ENCODE peak calls at places on chromosomes 6 and 20, in four cellular contexts. One of them, this sample, is unnamed.

GRCh38 chr6:108156180-108156937 is 9.5 kb upstream of the NR2E1 start:
- DNase-seq in activated naive CD4-positive, alpha-beta T cell treated with anti-CD3 and anti-CD28 coated beads, Interleukin-2, amount 50 U/mL, for 16 hours: no peak
- DNase-seq in activated T-cell treated with anti-CD3 and anti-CD28 coated beads for 48 hours: no peak
- DNase-seq in activated naive CD8-positive, alpha-beta T cell treated with anti-CD3 and anti-CD28 coated beads, Interleukin-2, amount 50 U/mL, for 24 hours: no peak
- DNase-seq in this sample: no peak

GRCh38 chr6:93418448-93419303 is 683 bp downstream of the EPHA7 start:
- DNase-seq in activated naive CD4-positive, alpha-beta T cell treated with anti-CD3 and anti-CD28 coated beads, Interleukin-2, amount 50 U/mL, for 16 hours: no peak
- DNase-seq in activated naive CD8-positive, alpha-beta T cell treated with anti-CD3 and anti-CD28 coated beads, Interleukin-2, amount 50 U/mL, for 24 hours: no peak
- DNase-seq in activated T-cell treated with anti-CD3 and anti-CD28 coated beads for 48 hours: no peak
- DNase-seq in this sample: no peak

GRCh38 chr6:131950767-131951575 is at the start of gene CCN2:
- DNase-seq in activated naive CD8-positive, alpha-beta T cell treated with anti-CD3 and anti-CD28 coated beads, Interleukin-2, amount 50 U/mL, for 24 hours: peak; percentile 6
- DNase-seq in activated naive CD4-positive, alpha-beta T cell treated with anti-CD3 and anti-CD28 coated beads, Interleukin-2, amount 50 U/mL, for 16 hours: no peak
- DNase-seq in activated T-cell treated with anti-CD3 and anti-CD28 coated beads for 48 hours: no peak
- DNase-seq in this sample: peak; percentile 79

GRCh38 chr6:93550551-93551276 is 131.4 kb upstream of the EPHA7 start:
- DNase-seq in activated naive CD4-positive, alpha-beta T cell treated with anti-CD3 and anti-CD28 coated beads, Interleukin-2, amount 50 U/mL, for 16 hours: no peak
- DNase-seq in activated naive CD8-positive, alpha-beta T cell treated with anti-CD3 and anti-CD28 coated beads, Interleukin-2, amount 50 U/mL, for 24 hours: no peak
- DNase-seq in activated T-cell treated with anti-CD3 and anti-CD28 coated beads for 48 hours: no peak
- DNase-seq in this sample: no peak

GRCh38 chr6:79431469-79431868 is 105.8 kb downstream of the LCA5 start:
- DNase-seq in activated naive CD4-positive, alpha-beta T cell treated with anti-CD3 and anti-CD28 coated beads, Interleukin-2, amount 50 U/mL, for 16 hours: no peak
- DNase-seq in activated naive CD8-positive, alpha-beta T cell treated with anti-CD3 and anti-CD28 coated beads, Interleukin-2, amount 50 U/mL, for 24 hours: no peak
- DNase-seq in activated T-cell treated with anti-CD3 and anti-CD28 coated beads for 48 hours: no peak
- DNase-seq in this sample: no peak

GRCh38 chr6:56911847-56912246 is 43.1 kb upstream of the BEND6 start:
- DNase-seq in activated T-cell treated with anti-CD3 and anti-CD28 coated beads for 48 hours: no peak
- DNase-seq in activated naive CD8-positive, alpha-beta T cell treated with anti-CD3 and anti-CD28 coated beads, Interleukin-2, amount 50 U/mL, for 24 hours: no peak
- DNase-seq in activated naive CD4-positive, alpha-beta T cell treated with anti-CD3 and anti-CD28 coated beads, Interleukin-2, amount 50 U/mL, for 16 hours: no peak
- DNase-seq in this sample: no peak

GRCh38 chr6:89689732-89690131 is 51.2 kb upstream of the LYRM2 start:
- DNase-seq in activated T-cell treated with anti-CD3 and anti-CD28 coated beads for 48 hours: no peak
- DNase-seq in activated naive CD4-positive, alpha-beta T cell treated with anti-CD3 and anti-CD28 coated beads, Interleukin-2, amount 50 U/mL, for 16 hours: no peak
- DNase-seq in activated naive CD8-positive, alpha-beta T cell treated with anti-CD3 and anti-CD28 coated beads, Interleukin-2, amount 50 U/mL, for 24 hours: no peak
- DNase-seq in this sample: no peak

GRCh38 chr6:42952389-42952788 is 8.2 kb upstream of the GNMT start:
- DNase-seq in activated naive CD4-positive, alpha-beta T cell treated with anti-CD3 and anti-CD28 coated beads, Interleukin-2, amount 50 U/mL, for 16 hours: no peak
- DNase-seq in activated naive CD8-positive, alpha-beta T cell treated with anti-CD3 and anti-CD28 coated beads, Interleukin-2, amount 50 U/mL, for 24 hours: no peak
- DNase-seq in activated T-cell treated with anti-CD3 and anti-CD28 coated beads for 48 hours: no peak
- DNase-seq in this sample: no peak

GRCh38 chr20:46605181-46605580 is 46.1 kb downstream of the SLC13A3 start:
- DNase-seq in activated T-cell treated with anti-CD3 and anti-CD28 coated beads for 48 hours: no peak
- DNase-seq in activated naive CD4-positive, alpha-beta T cell treated with anti-CD3 and anti-CD28 coated beads, Interleukin-2, amount 50 U/mL, for 16 hours: no peak
- DNase-seq in activated naive CD8-positive, alpha-beta T cell treated with anti-CD3 and anti-CD28 coated beads, Interleukin-2, amount 50 U/mL, for 24 hours: no peak
- DNase-seq in this sample: no peak

GRCh38 chr20:56373942-56374341 is 15.2 kb downstream of the FAM210B start:
- DNase-seq in activated naive CD8-positive, alpha-beta T cell treated with anti-CD3 and anti-CD28 coated beads, Interleukin-2, amount 50 U/mL, for 24 hours: no peak
- DNase-seq in activated T-cell treated with anti-CD3 and anti-CD28 coated beads for 48 hours: no peak
- DNase-seq in activated naive CD4-positive, alpha-beta T cell treated with anti-CD3 and anti-CD28 coated beads, Interleukin-2, amount 50 U/mL, for 16 hours: no peak
- DNase-seq in this sample: no peak

GRCh38 chr6:82144007-82144851 is 103.3 kb downstream of the IBTK start:
- DNase-seq in activated T-cell treated with anti-CD3 and anti-CD28 coated beads for 48 hours: no peak
- DNase-seq in activated naive CD8-positive, alpha-beta T cell treated with anti-CD3 and anti-CD28 coated beads, Interleukin-2, amount 50 U/mL, for 24 hours: no peak
- DNase-seq in activated naive CD4-positive, alpha-beta T cell treated with anti-CD3 and anti-CD28 coated beads, Interleukin-2, amount 50 U/mL, for 16 hours: no peak
- DNase-seq in this sample: peak; percentile 45

GRCh38 chr6:31559958-31560696 is 12.0 kb upstream of the LTA start:
- DNase-seq in activated naive CD8-positive, alpha-beta T cell treated with anti-CD3 and anti-CD28 coated beads, Interleukin-2, amount 50 U/mL, for 24 hours: peak; percentile 71
- DNase-seq in activated T-cell treated with anti-CD3 and anti-CD28 coated beads for 48 hours: no peak
- DNase-seq in activated naive CD4-positive, alpha-beta T cell treated with anti-CD3 and anti-CD28 coated beads, Interleukin-2, amount 50 U/mL, for 16 hours: no peak
- DNase-seq in this sample: no peak

GRCh38 chr20:57164872-57165271 is 101.6 kb downstream of the BMP7 start:
- DNase-seq in activated naive CD8-positive, alpha-beta T cell treated with anti-CD3 and anti-CD28 coated beads, Interleukin-2, amount 50 U/mL, for 24 hours: no peak
- DNase-seq in activated naive CD4-positive, alpha-beta T cell treated with anti-CD3 and anti-CD28 coated beads, Interleukin-2, amount 50 U/mL, for 16 hours: no peak
- DNase-seq in activated T-cell treated with anti-CD3 and anti-CD28 coated beads for 48 hours: no peak
- DNase-seq in this sample: no peak

GRCh38 chr6:96562886-96563285 is at the start of gene FHL5:
- DNase-seq in activated naive CD8-positive, alpha-beta T cell treated with anti-CD3 and anti-CD28 coated beads, Interleukin-2, amount 50 U/mL, for 24 hours: no peak
- DNase-seq in activated naive CD4-positive, alpha-beta T cell treated with anti-CD3 and anti-CD28 coated beads, Interleukin-2, amount 50 U/mL, for 16 hours: no peak
- DNase-seq in activated T-cell treated with anti-CD3 and anti-CD28 coated beads for 48 hours: no peak
- DNase-seq in this sample: no peak

GRCh38 chr6:63307581-63308246 is 12.1 kb downstream of the LGSN start:
- DNase-seq in activated T-cell treated with anti-CD3 and anti-CD28 coated beads for 48 hours: no peak
- DNase-seq in activated naive CD4-positive, alpha-beta T cell treated with anti-CD3 and anti-CD28 coated beads, Interleukin-2, amount 50 U/mL, for 16 hours: no peak
- DNase-seq in activated naive CD8-positive, alpha-beta T cell treated with anti-CD3 and anti-CD28 coated beads, Interleukin-2, amount 50 U/mL, for 24 hours: no peak
- DNase-seq in this sample: no peak

GRCh38 chr6:31580807-31581437 is 1.3 kb downstream of the LTB start:
- DNase-seq in activated T-cell treated with anti-CD3 and anti-CD28 coated beads for 48 hours: peak; percentile 90
- DNase-seq in activated naive CD8-positive, alpha-beta T cell treated with anti-CD3 and anti-CD28 coated beads, Interleukin-2, amount 50 U/mL, for 24 hours: peak; percentile 95
- DNase-seq in activated naive CD4-positive, alpha-beta T cell treated with anti-CD3 and anti-CD28 coated beads, Interleukin-2, amount 50 U/mL, for 16 hours: peak; percentile 90
- DNase-seq in this sample: peak; percentile 55

GRCh38 chr20:45279992-45280391 is 25.6 kb upstream of the SLPI start:
- DNase-seq in activated naive CD8-positive, alpha-beta T cell treated with anti-CD3 and anti-CD28 coated beads, Interleukin-2, amount 50 U/mL, for 24 hours: no peak
- DNase-seq in activated T-cell treated with anti-CD3 and anti-CD28 coated beads for 48 hours: no peak
- DNase-seq in activated naive CD4-positive, alpha-beta T cell treated with anti-CD3 and anti-CD28 coated beads, Interleukin-2, amount 50 U/mL, for 16 hours: no peak
- DNase-seq in this sample: no peak

GRCh38 chr6:13787146-13787545 is 27.2 kb downstream of the MCUR1 start:
- DNase-seq in activated naive CD8-positive, alpha-beta T cell treated with anti-CD3 and anti-CD28 coated beads, Interleukin-2, amount 50 U/mL, for 24 hours: no peak
- DNase-seq in activated naive CD4-positive, alpha-beta T cell treated with anti-CD3 and anti-CD28 coated beads, Interleukin-2, amount 50 U/mL, for 16 hours: peak; percentile 24
- DNase-seq in activated T-cell treated with anti-CD3 and anti-CD28 coated beads for 48 hours: no peak
- DNase-seq in this sample: no peak